ENCODE peak calls at places on chromosome 6, in eight cellular contexts. O is CD8-positive, alpha-beta T cell; X is upper lobe of right lung; P is right lobe of liver; D is body of pancreas; V is HepG2; A is lower lobe of right lung; Z is thoracic aorta. R is an unnamed sample.

GRCh38 chr6:47571488-47571887 is 93.9 kb downstream of the CD2AP start:
- ATAC-seq in O (no peak), X (no peak), P (peak), D (no peak), V (no peak), A (no peak), Z (no peak), R (no peak)

GRCh38 chr6:122726649-122727048 is 52.9 kb upstream of the FABP7 start:
- ATAC-seq in O (no peak), X (no peak), P (peak), D (no peak), V (peak), A (no peak), Z (no peak), R (no peak)

GRCh38 chr6:164069352-164070022 is 655.0 kb downstream of the QKI start:
- ATAC-seq in O (no peak), X (peak), P (no peak), D (no peak), V (no peak), A (peak), Z (no peak), R (peak)

GRCh38 chr6:130749402-130749801 is 77.8 kb upstream of the SMLR1 start:
- ATAC-seq in O (no peak), X (peak), P (no peak), D (no peak), V (peak), A (no peak), Z (no peak), R (no peak)

GRCh38 chr6:79544299-79544927 is 7.2 kb upstream of the LCA5 start:
- ATAC-seq in O (no peak), X (no peak), P (no peak), D (no peak), V (no peak), A (no peak), Z (no peak), R (no peak)

GRCh38 chr6:28940859-28941680 is 17.3 kb upstream of the TRIM27 start:
- ATAC-seq in O (peak), X (peak), P (peak), D (peak), V (peak), A (peak), Z (peak), R (peak)

GRCh38 chr6:111872521-111873177 is 603 bp downstream of the FYN start:
- ATAC-seq in O (peak), X (peak), P (no peak), D (no peak), V (peak), A (no peak), Z (peak), R (peak)

GRCh38 chr6:12009180-12009748 is 2.8 kb upstream of the HIVEP1 start:
- ATAC-seq in O (no peak), X (no peak), P (peak), D (no peak), V (no peak), A (no peak), Z (no peak), R (no peak)

GRCh38 chr6:1580585-1580984 is 29.1 kb upstream of the FOXC1 start:
- ATAC-seq in O (no peak), X (no peak), P (no peak), D (no peak), V (no peak), A (no peak), Z (no peak), R (no peak)

GRCh38 chr6:13507306-13507855 is 20.0 kb upstream of the GFOD1 start:
- ATAC-seq in O (no peak), X (no peak), P (no peak), D (no peak), V (no peak), A (no peak), Z (no peak), R (no peak)

GRCh38 chr6:162343902-162344226 is 383.7 kb downstream of the PRKN start:
- ATAC-seq in O (no peak), X (no peak), P (peak), D (peak), V (no peak), A (no peak), Z (no peak), R (peak)

DNA sequence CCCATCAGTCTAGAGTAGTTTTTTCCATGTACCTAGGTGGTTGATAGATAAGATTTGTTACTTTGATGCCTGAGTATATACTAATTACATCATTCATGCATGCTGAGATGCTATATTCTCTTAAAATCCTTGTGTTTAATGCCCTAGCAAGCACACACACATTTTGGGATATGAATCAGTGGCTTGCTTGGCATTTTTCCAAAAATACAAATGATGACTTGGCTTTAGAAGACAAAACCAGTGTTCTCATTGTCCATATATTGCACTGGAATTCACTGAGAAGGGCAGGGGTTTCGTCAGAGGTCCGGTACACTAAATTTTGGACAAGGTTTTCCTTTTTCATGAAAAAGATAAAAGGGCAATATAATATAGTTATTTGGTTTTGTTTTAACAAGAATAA is 24.9 kb downstream of the GTPBP2 start:
- ATAC-seq in O (no peak), X (no peak), P (no peak), D (no peak), V (no peak), A (no peak), Z (no peak), R (no peak)
- H3K27ac ChIP-seq in O (no peak), X (no peak), P (no peak), D (no peak), V (no peak), A (no peak), Z (no peak), R (no peak)

GRCh38 chr6:154274175-154274574 is 82.4 kb downstream of the IPCEF1 start:
- ATAC-seq in O (no peak), X (no peak), P (no peak), D (no peak), V (no peak), A (no peak), Z (no peak), R (no peak)

GRCh38 chr6:154276810-154277577 is 79.6 kb downstream of the IPCEF1 start:
- ATAC-seq in O (peak), X (peak), P (peak), D (no peak), V (peak), A (peak), Z (no peak), R (peak)

GRCh38 chr6:154277578-154278128 is 79.0 kb downstream of the IPCEF1 start:
- ATAC-seq in O (peak), X (no peak), P (peak), D (no peak), V (no peak), A (no peak), Z (no peak), R (no peak)
- H3K4me3 ChIP-seq in O (peak), X (peak), P (peak), D (no peak), V (no peak), A (peak), Z (peak), R (no peak)

DNA sequence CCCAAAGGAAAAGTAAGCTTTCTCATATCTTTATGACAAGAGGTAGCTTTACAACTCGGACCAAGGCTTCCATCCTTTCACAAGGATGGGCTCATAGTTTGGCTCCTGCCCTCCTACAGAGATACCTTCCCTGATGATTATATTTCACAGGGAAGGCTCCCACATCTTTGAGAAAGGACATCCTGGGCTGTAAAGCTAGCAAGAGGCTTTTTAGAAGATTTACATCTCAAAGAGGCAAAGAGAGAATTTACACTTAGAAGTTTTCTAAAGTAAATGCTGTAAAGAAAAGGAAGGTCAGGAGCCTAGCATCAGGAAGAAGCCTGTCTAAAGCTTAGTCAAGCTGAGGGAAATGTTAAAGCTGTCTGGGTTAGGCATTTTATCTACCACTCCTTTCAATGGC is 350.4 kb upstream of the IMPG1 start:
- ATAC-seq in O (no peak), X (no peak), P (no peak), D (no peak), V (no peak), A (no peak), Z (no peak), R (no peak)
- TF ChIP-seq CTCF in O (no peak), X (no peak), P (no peak), D (no peak), V (no peak), A (no peak), Z (no peak), R (no peak)

DNA sequence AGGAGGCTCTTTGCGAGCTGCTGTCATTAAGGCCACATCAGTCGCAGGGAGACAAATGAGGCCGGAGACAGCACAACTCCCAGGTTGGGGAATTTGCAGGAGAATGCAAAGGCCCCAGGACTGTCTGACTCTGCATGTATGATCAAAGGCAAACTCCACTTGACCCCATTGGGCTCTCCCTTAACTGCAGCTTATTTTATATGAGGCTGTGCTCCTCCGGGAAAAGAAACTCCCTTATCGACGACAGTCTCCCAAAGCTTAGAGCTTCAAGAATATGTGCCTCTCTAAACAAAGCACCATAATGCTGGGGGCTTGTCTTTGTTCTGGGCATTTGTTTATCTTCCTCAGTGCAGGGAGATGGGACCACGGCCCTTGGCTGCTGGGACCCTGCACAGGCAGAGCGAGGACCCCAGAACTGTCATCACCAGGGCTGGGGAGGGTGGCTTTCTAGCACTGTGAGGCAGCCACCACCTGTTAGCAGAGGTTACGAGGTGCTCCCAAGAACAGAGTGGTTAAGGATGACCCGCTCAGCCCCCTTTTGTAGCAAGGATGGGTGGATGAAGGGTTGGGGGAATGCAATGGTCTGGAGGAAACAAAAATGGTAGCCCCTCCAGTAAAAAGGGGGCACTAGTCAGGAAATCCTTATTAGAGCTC is 35.0 kb downstream of the METTL24 start:
- ATAC-seq in O (no peak), X (no peak), P (no peak), D (no peak), V (peak), A (no peak), Z (no peak), R (no peak)
- H3K27ac ChIP-seq in O (no peak), X (peak), P (no peak), D (no peak), V (no peak), A (peak), Z (no peak), R (no peak)

DNA sequence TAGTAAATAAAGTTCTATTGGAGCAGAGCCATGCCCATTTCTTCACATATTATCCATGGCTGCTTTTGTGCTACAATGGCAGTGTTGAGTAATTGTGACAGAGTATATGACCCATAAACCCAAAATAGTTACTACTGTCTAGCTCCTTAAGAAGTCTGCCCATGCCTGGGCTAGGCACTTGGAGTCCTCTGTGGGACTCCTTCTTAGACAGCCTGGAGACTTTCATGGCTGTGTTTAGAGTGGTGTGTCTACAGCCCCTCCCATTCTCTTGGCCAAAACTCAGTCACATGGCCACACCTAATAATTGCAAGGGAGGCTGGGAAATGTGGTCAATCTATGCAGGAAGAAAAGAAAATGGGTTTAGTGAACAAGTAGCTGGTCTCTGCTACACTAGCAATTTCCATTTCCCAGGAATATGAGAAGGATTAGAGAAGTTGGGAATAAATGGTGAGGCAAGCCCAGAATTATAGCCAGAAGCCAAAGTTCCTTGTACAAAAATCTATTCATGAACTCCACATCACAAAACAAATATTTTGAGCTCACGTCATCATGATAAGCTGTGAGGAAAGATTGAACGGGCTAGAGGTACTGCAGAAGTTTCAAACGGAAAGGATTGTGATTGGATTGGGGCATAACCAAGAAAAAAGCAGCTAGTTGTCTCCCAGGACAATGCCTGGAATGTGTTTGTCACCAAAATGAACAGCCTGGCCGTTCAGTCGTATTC is 251.8 kb upstream of the PLN start:
- ATAC-seq in O (no peak), X (peak), P (peak), D (peak), V (no peak), A (no peak), Z (peak), R (no peak)
- H3K4me3 ChIP-seq in O (no peak), X (no peak), P (no peak), D (no peak), V (no peak), A (no peak), Z (no peak), R (no peak)

DNA sequence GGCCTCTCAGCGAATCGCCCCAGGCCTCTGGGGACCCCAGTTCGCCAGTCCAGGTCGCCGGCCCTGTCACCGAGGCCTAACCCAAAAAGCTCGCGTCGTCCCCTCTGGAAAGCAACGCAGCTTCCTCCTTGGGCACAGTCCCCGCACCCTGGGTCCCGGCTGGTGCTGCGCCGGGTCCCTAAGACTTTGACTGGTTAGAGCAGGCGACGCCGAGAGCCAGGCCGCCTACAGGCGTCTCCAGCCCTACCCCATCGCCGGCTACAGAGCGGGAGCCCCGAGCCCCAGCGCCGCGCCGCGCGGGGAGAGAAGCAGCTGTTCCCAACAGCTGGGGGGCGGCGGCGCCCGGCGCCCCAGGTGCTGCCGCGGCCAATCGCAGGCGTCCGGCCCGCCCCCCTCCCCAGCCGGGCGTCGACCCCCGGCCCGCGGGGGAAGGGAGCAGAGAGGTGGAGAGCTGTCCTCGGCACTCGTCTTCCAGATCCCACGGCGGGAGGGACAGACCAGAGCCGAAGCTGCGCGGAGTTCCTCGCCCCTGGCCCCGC is 540 bp upstream of the RBM24 start:
- ATAC-seq in O (no peak), X (peak), P (peak), D (peak), V (peak), A (peak), Z (no peak), R (peak)
- TF ChIP-seq CTCF in O (no peak), X (no peak), P (no peak), D (no peak), V (no peak), A (no peak), Z (no peak), R (no peak)

DNA sequence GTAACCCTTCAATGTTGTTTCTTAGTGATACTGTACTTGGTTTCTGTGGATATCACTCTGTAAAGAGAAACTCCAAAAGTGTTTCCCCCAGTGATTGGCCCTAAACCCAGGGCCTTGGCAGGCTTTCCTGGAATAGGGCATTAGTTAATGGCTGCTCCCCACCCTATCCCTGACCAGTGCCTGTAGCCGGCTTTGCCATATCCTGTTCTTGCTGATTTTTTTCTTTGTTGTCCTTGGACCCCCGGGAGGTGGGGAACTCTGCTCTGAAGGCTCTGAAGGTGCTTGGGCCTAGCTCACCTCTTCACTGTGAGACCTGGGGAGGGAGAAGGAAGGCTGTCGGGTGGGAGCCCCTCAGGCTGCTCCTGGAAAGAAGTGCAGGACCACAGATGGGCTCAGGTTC is 120.1 kb downstream of the TCP11 start:
- ATAC-seq in O (no peak), X (no peak), P (no peak), D (no peak), V (no peak), A (no peak), Z (no peak), R (no peak)
- H3K27ac ChIP-seq in O (no peak), X (peak), P (no peak), D (no peak), V (no peak), A (peak), Z (peak), R (peak)